ENCODE peak calls at places on chromosomes 1 and 21, in six cellular contexts. One of them, this sample, is unnamed.

GRCh38 chr21:44992608-44993031 is 52.8 kb downstream of the SLX9 start:
- DNase-seq in fibroblast of the aortic adventitia: no peak
- DNase-seq in stomach: no peak
- DNase-seq in HFF-Myc: no peak
- DNase-seq in OCI-LY7: no peak
- DNase-seq in body of pancreas: no peak
- DNase-seq in this sample: no peak

GRCh38 chr1:40383488-40384412 is 10.2 kb downstream of the SMAP2 start:
- DNase-seq in HFF-Myc: no peak
- DNase-seq in stomach: peak
- DNase-seq in body of pancreas: peak
- DNase-seq in fibroblast of the aortic adventitia: peak
- DNase-seq in OCI-LY7: no peak
- DNase-seq in this sample: no peak

GRCh38 chr1:233197940-233198339 is 97.6 kb downstream of the PCNX2 start:
- DNase-seq in OCI-LY7: no peak
- DNase-seq in HFF-Myc: no peak
- DNase-seq in fibroblast of the aortic adventitia: no peak
- DNase-seq in stomach: no peak
- DNase-seq in body of pancreas: no peak
- DNase-seq in this sample: no peak

GRCh38 chr1:184792450-184792969 is 37.9 kb upstream of the EDEM3 start:
- DNase-seq in HFF-Myc: peak
- DNase-seq in fibroblast of the aortic adventitia: peak
- DNase-seq in stomach: peak
- DNase-seq in body of pancreas: peak
- DNase-seq in OCI-LY7: no peak
- DNase-seq in this sample: peak

GRCh38 chr1:29282924-29283803 is 46.8 kb downstream of the PTPRU start:
- DNase-seq in fibroblast of the aortic adventitia: peak
- DNase-seq in stomach: no peak
- DNase-seq in body of pancreas: no peak
- DNase-seq in HFF-Myc: no peak
- DNase-seq in OCI-LY7: peak
- DNase-seq in this sample: no peak

GRCh38 chr1:83860506-83861221 is 138.3 kb downstream of the TTLL7 start:
- DNase-seq in body of pancreas: peak
- DNase-seq in OCI-LY7: peak
- DNase-seq in HFF-Myc: no peak
- DNase-seq in fibroblast of the aortic adventitia: no peak
- DNase-seq in stomach: peak
- DNase-seq in this sample: no peak

GRCh38 chr1:202987922-202988583 is 19.1 kb upstream of the TMEM183A start:
- DNase-seq in OCI-LY7: no peak
- DNase-seq in HFF-Myc: no peak
- DNase-seq in body of pancreas: no peak
- DNase-seq in fibroblast of the aortic adventitia: no peak
- DNase-seq in stomach: no peak
- DNase-seq in this sample: no peak

GRCh38 chr1:110581637-110582036 is 24.5 kb downstream of the KCNA2 start:
- DNase-seq in OCI-LY7: no peak
- DNase-seq in body of pancreas: no peak
- DNase-seq in stomach: no peak
- DNase-seq in fibroblast of the aortic adventitia: no peak
- DNase-seq in HFF-Myc: no peak
- DNase-seq in this sample: no peak

GRCh38 chr1:203351037-203351625 is at the start of gene FMOD:
- DNase-seq in fibroblast of the aortic adventitia: peak
- DNase-seq in OCI-LY7: peak
- DNase-seq in stomach: peak
- DNase-seq in HFF-Myc: no peak
- DNase-seq in body of pancreas: peak
- DNase-seq in this sample: peak

GRCh38 chr21:32484706-32485380 is 72.3 kb downstream of the EVA1C start:
- DNase-seq in stomach: peak
- DNase-seq in body of pancreas: peak
- DNase-seq in OCI-LY7: no peak
- DNase-seq in fibroblast of the aortic adventitia: no peak
- DNase-seq in HFF-Myc: no peak
- DNase-seq in this sample: no peak

GRCh38 chr1:228285661-228286504 is 78.0 kb downstream of the OBSCN start:
- DNase-seq in stomach: no peak
- DNase-seq in body of pancreas: peak
- DNase-seq in fibroblast of the aortic adventitia: no peak
- DNase-seq in HFF-Myc: no peak
- DNase-seq in OCI-LY7: no peak
- DNase-seq in this sample: no peak

GRCh38 chr1:93882269-93882668 is 3.3 kb upstream of the DNTTIP2 start:
- DNase-seq in stomach: no peak
- DNase-seq in body of pancreas: no peak
- DNase-seq in fibroblast of the aortic adventitia: no peak
- DNase-seq in OCI-LY7: no peak
- DNase-seq in HFF-Myc: no peak
- DNase-seq in this sample: no peak

GRCh38 chr1:24566266-24566867 is 10.5 kb downstream of the NCMAP start:
- DNase-seq in OCI-LY7: no peak
- DNase-seq in body of pancreas: no peak
- DNase-seq in fibroblast of the aortic adventitia: no peak
- DNase-seq in stomach: no peak
- DNase-seq in HFF-Myc: no peak
- DNase-seq in this sample: no peak

GRCh38 chr1:25094229-25094628 is 138.1 kb downstream of the SYF2 start:
- DNase-seq in OCI-LY7: no peak
- DNase-seq in fibroblast of the aortic adventitia: no peak
- DNase-seq in stomach: no peak
- DNase-seq in HFF-Myc: no peak
- DNase-seq in body of pancreas: no peak
- DNase-seq in this sample: no peak

GRCh38 chr1:92484472-92485373 is 2.0 kb downstream of the GFI1 start:
- DNase-seq in fibroblast of the aortic adventitia: peak
- DNase-seq in body of pancreas: peak
- DNase-seq in HFF-Myc: no peak
- DNase-seq in stomach: peak
- DNase-seq in OCI-LY7: peak
- DNase-seq in this sample: no peak

GRCh38 chr1:38217316-38217715 is 170.7 kb upstream of the POU3F1 start:
- DNase-seq in HFF-Myc: no peak
- DNase-seq in OCI-LY7: no peak
- DNase-seq in stomach: no peak
- DNase-seq in body of pancreas: no peak
- DNase-seq in fibroblast of the aortic adventitia: no peak
- DNase-seq in this sample: no peak

GRCh38 chr1:201970334-201971159 is 11.9 kb upstream of the RNPEP start:
- DNase-seq in fibroblast of the aortic adventitia: no peak
- DNase-seq in stomach: no peak
- DNase-seq in body of pancreas: no peak
- DNase-seq in HFF-Myc: no peak
- DNase-seq in OCI-LY7: no peak
- DNase-seq in this sample: no peak

GRCh38 chr1:192809286-192810252 is 730 bp downstream of the RGS2 start:
- DNase-seq in HFF-Myc: no peak
- DNase-seq in OCI-LY7: peak
- DNase-seq in body of pancreas: peak
- DNase-seq in fibroblast of the aortic adventitia: peak
- DNase-seq in stomach: peak
- DNase-seq in this sample: no peak

GRCh38 chr1:29774355-29774754 is 538.0 kb downstream of the PTPRU start:
- DNase-seq in fibroblast of the aortic adventitia: no peak
- DNase-seq in body of pancreas: no peak
- DNase-seq in OCI-LY7: no peak
- DNase-seq in HFF-Myc: no peak
- DNase-seq in stomach: no peak
- DNase-seq in this sample: no peak

GRCh38 chr21:38223893-38224540 is 32.8 kb upstream of the KCNJ15 start:
- DNase-seq in OCI-LY7: peak
- DNase-seq in stomach: no peak
- DNase-seq in HFF-Myc: no peak
- DNase-seq in body of pancreas: no peak
- DNase-seq in fibroblast of the aortic adventitia: peak
- DNase-seq in this sample: no peak

GRCh38 chr1:155691992-155692528 is 3.2 kb downstream of the DAP3 start:
- DNase-seq in fibroblast of the aortic adventitia: no peak
- DNase-seq in OCI-LY7: no peak
- DNase-seq in stomach: no peak
- DNase-seq in HFF-Myc: no peak
- DNase-seq in body of pancreas: no peak
- DNase-seq in this sample: no peak

GRCh38 chr1:43546388-43547100 is 15.9 kb downstream of the PTPRF start:
- DNase-seq in OCI-LY7: no peak
- DNase-seq in stomach: no peak
- DNase-seq in body of pancreas: no peak
- DNase-seq in fibroblast of the aortic adventitia: no peak
- DNase-seq in HFF-Myc: no peak
- DNase-seq in this sample: no peak

GRCh38 chr21:29718081-29718815 is 221.5 kb downstream of the GRIK1 start:
- DNase-seq in stomach: no peak
- DNase-seq in body of pancreas: no peak
- DNase-seq in OCI-LY7: no peak
- DNase-seq in fibroblast of the aortic adventitia: peak
- DNase-seq in HFF-Myc: no peak
- DNase-seq in this sample: no peak

GRCh38 chr21:43340491-43341348 is 86.2 kb downstream of the SIK1 start:
- DNase-seq in HFF-Myc: no peak
- DNase-seq in fibroblast of the aortic adventitia: peak
- DNase-seq in stomach: peak
- DNase-seq in body of pancreas: no peak
- DNase-seq in OCI-LY7: no peak
- DNase-seq in this sample: no peak

GRCh38 chr1:222387020-222387816 is 160.7 kb downstream of the HHIPL2 start:
- DNase-seq in HFF-Myc: no peak
- DNase-seq in OCI-LY7: no peak
- DNase-seq in body of pancreas: no peak
- DNase-seq in fibroblast of the aortic adventitia: no peak
- DNase-seq in stomach: no peak
- DNase-seq in this sample: no peak

GRCh38 chr1:222390181-222390580 is 157.7 kb downstream of the HHIPL2 start:
- DNase-seq in stomach: no peak
- DNase-seq in fibroblast of the aortic adventitia: peak
- DNase-seq in body of pancreas: no peak
- DNase-seq in OCI-LY7: no peak
- DNase-seq in HFF-Myc: no peak
- DNase-seq in this sample: no peak

GRCh38 chr1:222394224-222394623 is 153.7 kb downstream of the HHIPL2 start:
- DNase-seq in HFF-Myc: no peak
- DNase-seq in fibroblast of the aortic adventitia: no peak
- DNase-seq in OCI-LY7: no peak
- DNase-seq in body of pancreas: no peak
- DNase-seq in stomach: no peak
- DNase-seq in this sample: no peak

GRCh38 chr1:222392571-222392970 is 155.3 kb downstream of the HHIPL2 start:
- DNase-seq in fibroblast of the aortic adventitia: peak
- DNase-seq in body of pancreas: no peak
- DNase-seq in OCI-LY7: no peak
- DNase-seq in HFF-Myc: no peak
- DNase-seq in stomach: no peak
- DNase-seq in this sample: no peak
- TF ChIP-seq CTCF in fibroblast of the aortic adventitia: no peak
- TF ChIP-seq CTCF in body of pancreas: no peak
- TF ChIP-seq CTCF in OCI-LY7: no peak
- TF ChIP-seq CTCF in HFF-Myc: no peak
- TF ChIP-seq CTCF in stomach: no peak
- TF ChIP-seq CTCF in this sample: no peak

GRCh38 chr21:33893917-33894316 is 21.7 kb downstream of the ATP5PO start:
- DNase-seq in HFF-Myc: no peak
- DNase-seq in body of pancreas: no peak
- DNase-seq in OCI-LY7: no peak
- DNase-seq in fibroblast of the aortic adventitia: no peak
- DNase-seq in stomach: no peak
- DNase-seq in this sample: no peak
- TF ChIP-seq CTCF in HFF-Myc: no peak
- TF ChIP-seq CTCF in body of pancreas: no peak
- TF ChIP-seq CTCF in OCI-LY7: no peak
- TF ChIP-seq CTCF in fibroblast of the aortic adventitia: no peak
- TF ChIP-seq CTCF in stomach: no peak
- TF ChIP-seq CTCF in this sample: no peak

DNA sequence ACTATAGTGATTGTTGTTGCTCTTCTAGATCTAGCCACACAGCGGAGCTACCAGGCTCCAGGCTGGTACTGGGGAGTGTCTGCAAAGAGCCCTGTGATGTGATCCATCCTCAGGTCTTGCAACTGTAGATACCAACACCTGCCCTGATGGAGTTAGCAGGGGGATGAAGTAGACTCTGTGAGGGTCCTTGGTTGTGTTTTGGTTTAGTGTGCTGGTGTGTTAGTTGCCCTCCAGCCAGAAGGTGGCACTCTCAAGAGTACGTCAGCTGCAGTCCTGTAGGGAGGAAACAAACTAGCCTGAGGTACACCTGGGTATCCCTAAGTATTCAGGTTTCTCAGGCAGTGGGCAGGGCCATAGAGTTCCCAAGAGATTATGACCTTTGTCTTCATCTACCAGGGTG is 81.2 kb upstream of the TMPRSS2 start:
- DNase-seq in body of pancreas: no peak
- DNase-seq in OCI-LY7: peak
- DNase-seq in HFF-Myc: no peak
- DNase-seq in stomach: peak
- DNase-seq in fibroblast of the aortic adventitia: no peak
- DNase-seq in this sample: no peak
- TF ChIP-seq CTCF in body of pancreas: no peak
- TF ChIP-seq CTCF in OCI-LY7: peak
- TF ChIP-seq CTCF in HFF-Myc: no peak
- TF ChIP-seq CTCF in stomach: no peak
- TF ChIP-seq CTCF in fibroblast of the aortic adventitia: no peak
- TF ChIP-seq CTCF in this sample: peak

DNA sequence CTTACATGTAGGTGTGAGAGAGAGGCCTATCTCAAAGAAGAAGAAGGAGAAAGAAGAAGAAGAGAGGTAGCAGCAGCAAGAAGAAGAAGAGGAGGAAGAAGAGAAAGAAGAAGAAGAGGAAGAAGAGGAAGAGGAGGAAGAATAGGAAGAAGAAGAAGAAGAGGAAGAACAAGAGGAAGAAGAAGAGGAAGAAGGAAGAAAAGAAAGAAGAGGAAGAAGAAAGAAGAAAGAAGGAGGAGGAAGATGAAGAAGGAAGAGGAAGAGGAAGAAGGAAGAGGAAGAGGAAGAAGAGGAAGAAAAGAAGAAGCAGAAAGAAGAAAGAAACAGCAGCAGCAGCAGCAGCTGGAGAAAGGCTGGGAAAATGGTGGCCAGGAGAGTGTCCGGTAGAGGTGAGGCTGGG is 10.3 kb upstream of the AZIN2 start:
- DNase-seq in HFF-Myc: no peak
- DNase-seq in body of pancreas: no peak
- DNase-seq in stomach: no peak
- DNase-seq in fibroblast of the aortic adventitia: no peak
- DNase-seq in OCI-LY7: no peak
- DNase-seq in this sample: no peak
- TF ChIP-seq CTCF in HFF-Myc: no peak
- TF ChIP-seq CTCF in body of pancreas: no peak
- TF ChIP-seq CTCF in stomach: no peak
- TF ChIP-seq CTCF in fibroblast of the aortic adventitia: no peak
- TF ChIP-seq CTCF in OCI-LY7: no peak
- TF ChIP-seq CTCF in this sample: no peak

This sample was measured in AG09319.